ENCODE peak calls at places on chromosome 11, in four cellular contexts. One of them, this sample, is unnamed.

GRCh38 chr11:112255075-112255739 is 5.5 kb downstream of the PLET1 start:
- DNase-seq in K562: peak
- DNase-seq in GM12878: no peak
- DNase-seq in H1: no peak
- DNase-seq in this sample: no peak

GRCh38 chr11:42138454-42138853 is 679.0 kb upstream of the LRRC4C start:
- DNase-seq in H1: no peak
- DNase-seq in GM12878: no peak
- DNase-seq in K562: no peak
- DNase-seq in this sample: no peak

GRCh38 chr11:6431861-6432260 is 8.9 kb downstream of the HPX start:
- DNase-seq in H1: no peak
- DNase-seq in GM12878: no peak
- DNase-seq in K562: no peak
- DNase-seq in this sample: peak

GRCh38 chr11:77524539-77524938 is 50.6 kb upstream of the PAK1 start:
- DNase-seq in H1: no peak
- DNase-seq in GM12878: no peak
- DNase-seq in K562: no peak
- DNase-seq in this sample: no peak

GRCh38 chr11:124194696-124195418 is 11.7 kb downstream of the OR10D3 start:
- DNase-seq in H1: no peak
- DNase-seq in K562: peak
- DNase-seq in GM12878: peak
- DNase-seq in this sample: peak

GRCh38 chr11:113173023-113173594 is 141.3 kb upstream of the TTC12 start:
- DNase-seq in GM12878: no peak
- DNase-seq in K562: no peak
- DNase-seq in H1: no peak
- DNase-seq in this sample: no peak

GRCh38 chr11:9574806-9575530 is 1.5 kb downstream of the WEE1 start:
- DNase-seq in H1: no peak
- DNase-seq in GM12878: no peak
- DNase-seq in K562: peak
- DNase-seq in this sample: peak

GRCh38 chr11:114182471-114182968 is 113.7 kb upstream of the NNMT start:
- DNase-seq in H1: no peak
- DNase-seq in K562: no peak
- DNase-seq in GM12878: no peak
- DNase-seq in this sample: no peak

GRCh38 chr11:124892131-124892530 is 5.5 kb downstream of the ROBO4 start:
- DNase-seq in GM12878: no peak
- DNase-seq in H1: no peak
- DNase-seq in K562: no peak
- DNase-seq in this sample: no peak

GRCh38 chr11:76591416-76591815 is 79.1 kb downstream of the LRRC32 start:
- DNase-seq in H1: no peak
- DNase-seq in GM12878: no peak
- DNase-seq in K562: no peak
- DNase-seq in this sample: no peak

GRCh38 chr11:122020902-122021301 is 95.1 kb downstream of the BLID start:
- DNase-seq in K562: no peak
- DNase-seq in GM12878: no peak
- DNase-seq in H1: no peak
- DNase-seq in this sample: no peak

DNA sequence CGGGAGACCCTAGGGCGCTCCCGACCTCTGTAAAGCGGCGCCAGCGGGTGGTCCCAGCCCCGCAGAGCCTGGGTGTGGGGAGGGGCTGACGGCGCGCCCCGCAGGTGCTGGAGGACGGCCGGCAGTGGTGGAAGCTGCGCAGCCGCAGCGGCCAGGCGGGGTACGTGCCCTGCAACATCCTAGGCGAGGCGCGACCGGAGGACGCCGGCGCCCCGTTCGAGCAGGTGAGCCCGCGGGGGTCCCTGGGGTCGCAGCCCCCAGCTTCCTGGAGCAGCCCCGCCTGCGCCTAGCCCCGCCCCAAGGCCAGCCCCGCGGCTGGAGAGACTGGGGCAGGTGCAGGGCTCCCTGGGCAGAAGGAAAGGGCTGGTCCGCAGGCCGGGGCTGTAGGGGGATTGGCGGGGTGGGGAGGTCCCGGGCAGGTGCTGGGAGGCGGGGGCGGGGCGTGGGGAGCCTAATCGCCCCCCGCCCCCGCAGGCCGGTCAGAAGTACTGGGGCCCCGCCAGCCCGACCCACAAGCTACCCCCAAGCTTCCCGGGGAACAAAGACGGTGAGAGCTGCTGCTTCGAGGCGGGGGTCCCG is 19.7 kb downstream of the EPS8L2 start:
- DNase-seq in GM12878: no peak
- DNase-seq in H1: no peak
- DNase-seq in K562: peak
- DNase-seq in this sample: no peak
- H3K27ac ChIP-seq in GM12878: no peak
- H3K27ac ChIP-seq in H1: no peak
- H3K27ac ChIP-seq in K562: peak
- H3K27ac ChIP-seq in this sample: no peak

GRCh38 chr11:128616158-128616557 is 28.8 kb upstream of the ETS1 start:
- DNase-seq in GM12878: no peak
- DNase-seq in H1: no peak
- DNase-seq in K562: no peak
- DNase-seq in this sample: no peak
- TF ChIP-seq JUND in GM12878: no peak
- TF ChIP-seq JUND in H1: no peak
- TF ChIP-seq JUND in K562: no peak
- TF ChIP-seq JUND in this sample: no peak

GRCh38 chr11:2207212-2207611 is 35.6 kb upstream of the TH start:
- DNase-seq in GM12878: no peak
- DNase-seq in K562: peak
- DNase-seq in H1: no peak
- DNase-seq in this sample: no peak
- TF ChIP-seq EGR1 in GM12878: no peak
- TF ChIP-seq EGR1 in K562: no peak
- TF ChIP-seq EGR1 in H1: no peak
- TF ChIP-seq EGR1 in this sample: no peak

GRCh38 chr11:64372802-64373597 is 14.0 kb downstream of the RPS6KA4 start:
- DNase-seq in K562: peak
- DNase-seq in H1: no peak
- DNase-seq in GM12878: no peak
- DNase-seq in this sample: peak
- H3K27ac ChIP-seq in K562: peak
- H3K27ac ChIP-seq in H1: no peak
- H3K27ac ChIP-seq in GM12878: no peak
- H3K27ac ChIP-seq in this sample: peak

This sample was measured in HCT116.